ENCODE peak calls at places on chromosomes 11 and 22, in six cellular contexts. W is MM.1S; Y is CD8-positive, alpha-beta memory T cell; J is CD4-positive, CD25-positive, alpha-beta regulatory T cell; V is small intestine; N is tibial nerve. E is an unnamed sample. For H3K36me3, the result is how much of the 10 kb centered on the place peaks cover.

GRCh38 chr11:108933630-108934029 is 268.8 kb downstream of the DDX10 start:
- DNase-seq in Y (no peak), W (no peak), N (no peak), V (no peak), J (no peak), E (no peak)

GRCh38 chr11:99352642-99353041 is 331.9 kb downstream of the CNTN5 start:
- DNase-seq in J (no peak), Y (no peak), N (no peak), V (no peak), W (no peak), E (no peak)

GRCh38 chr11:68974421-68975194 is 6.2 kb downstream of the MRGPRD start:
- DNase-seq in Y (no peak), N (no peak), V (peak), W (peak), J (peak), E (no peak)

GRCh38 chr11:60873533-60873932 is 6.2 kb downstream of the ZP1 start:
- DNase-seq in V (no peak), J (no peak), N (no peak), W (no peak), Y (no peak), E (no peak)

GRCh38 chr22:38788417-38788816 is 5.5 kb downstream of the DNAL4 start:
- DNase-seq in W (no peak), J (no peak), N (no peak), Y (no peak), V (peak), E (peak)

GRCh38 chr11:8613036-8613435 is 19.0 kb upstream of the STK33 start:
- DNase-seq in V (no peak), W (no peak), N (no peak), Y (no peak), J (no peak), E (no peak)

GRCh38 chr22:19520566-19521305 is 3.5 kb downstream of the CLDN5 start:
- DNase-seq in V (no peak), J (no peak), Y (no peak), W (no peak), N (no peak), E (peak)

GRCh38 chr11:3123761-3124733 is 41.1 kb downstream of the OSBPL5 start:
- DNase-seq in J (no peak), Y (no peak), W (no peak), V (peak), N (peak), E (peak)

GRCh38 chr22:25563757-25564319 is 637 bp upstream of the GRK3 start:
- DNase-seq in Y (no peak), N (no peak), V (no peak), W (no peak), J (peak), E (peak)

DNA sequence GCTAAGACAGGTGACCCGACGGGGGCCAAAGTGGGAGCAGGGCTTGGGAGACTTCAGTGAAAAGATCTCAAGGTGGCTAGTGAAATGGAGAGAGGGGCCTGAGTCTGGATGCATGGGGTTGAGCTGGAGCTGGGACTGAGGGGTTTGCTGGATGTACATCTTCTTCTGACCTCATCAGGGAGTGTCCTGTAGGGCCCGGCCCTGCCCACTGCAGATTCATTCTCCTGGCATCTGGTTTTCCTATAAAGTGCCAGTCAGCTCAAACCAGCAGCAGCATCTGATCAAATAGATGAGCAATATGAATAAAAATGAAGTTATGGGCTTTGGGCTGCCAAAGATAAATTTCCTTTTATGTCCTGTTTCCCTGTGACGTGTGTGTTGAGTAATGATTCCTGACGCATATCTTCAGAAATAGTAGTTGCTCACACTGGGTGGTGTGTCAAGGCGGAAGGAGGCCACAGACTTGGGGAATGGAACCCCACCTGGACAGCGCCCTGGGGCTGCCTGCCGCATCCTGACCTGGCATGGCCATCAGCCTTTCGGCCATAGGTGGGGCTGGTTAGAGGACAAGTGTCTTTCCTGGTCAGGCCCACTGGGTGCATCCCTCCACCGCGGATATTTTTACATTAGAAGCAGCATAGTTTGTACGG is 135.4 kb downstream of the OSBP2 start:
- DNase-seq in V (no peak), N (no peak), W (no peak), J (no peak), Y (no peak), E (peak)
- H3K4me3 ChIP-seq in V (no peak), N (no peak), W (no peak), J (no peak), Y (no peak), E (no peak)

GRCh38 chr22:30940655-30941362 is 27.8 kb downstream of the MORC2 start:
- DNase-seq in N (no peak), V (no peak), W (no peak), J (peak), Y (no peak), E (no peak)

GRCh38 chr22:30944986-30945385 is 23.6 kb downstream of the MORC2 start:
- DNase-seq in W (no peak), Y (no peak), J (no peak), N (no peak), V (no peak), E (no peak)

GRCh38 chr22:30941363-30941740 is 27.2 kb downstream of the MORC2 start:
- DNase-seq in N (no peak), W (no peak), V (no peak), J (peak), Y (no peak), E (no peak)

GRCh38 chr22:30945653-30946052 is 22.9 kb downstream of the MORC2 start:
- DNase-seq in N (no peak), V (no peak), Y (no peak), W (no peak), J (no peak), E (no peak)

GRCh38 chr22:30943368-30943767 is 25.2 kb downstream of the MORC2 start:
- DNase-seq in N (no peak), W (no peak), J (peak), Y (peak), V (peak), E (no peak)
- H3K36me3 ChIP-seq in N (under half), W (under half), J (under half), Y (under half), V (under half), E (half or more)

DNA sequence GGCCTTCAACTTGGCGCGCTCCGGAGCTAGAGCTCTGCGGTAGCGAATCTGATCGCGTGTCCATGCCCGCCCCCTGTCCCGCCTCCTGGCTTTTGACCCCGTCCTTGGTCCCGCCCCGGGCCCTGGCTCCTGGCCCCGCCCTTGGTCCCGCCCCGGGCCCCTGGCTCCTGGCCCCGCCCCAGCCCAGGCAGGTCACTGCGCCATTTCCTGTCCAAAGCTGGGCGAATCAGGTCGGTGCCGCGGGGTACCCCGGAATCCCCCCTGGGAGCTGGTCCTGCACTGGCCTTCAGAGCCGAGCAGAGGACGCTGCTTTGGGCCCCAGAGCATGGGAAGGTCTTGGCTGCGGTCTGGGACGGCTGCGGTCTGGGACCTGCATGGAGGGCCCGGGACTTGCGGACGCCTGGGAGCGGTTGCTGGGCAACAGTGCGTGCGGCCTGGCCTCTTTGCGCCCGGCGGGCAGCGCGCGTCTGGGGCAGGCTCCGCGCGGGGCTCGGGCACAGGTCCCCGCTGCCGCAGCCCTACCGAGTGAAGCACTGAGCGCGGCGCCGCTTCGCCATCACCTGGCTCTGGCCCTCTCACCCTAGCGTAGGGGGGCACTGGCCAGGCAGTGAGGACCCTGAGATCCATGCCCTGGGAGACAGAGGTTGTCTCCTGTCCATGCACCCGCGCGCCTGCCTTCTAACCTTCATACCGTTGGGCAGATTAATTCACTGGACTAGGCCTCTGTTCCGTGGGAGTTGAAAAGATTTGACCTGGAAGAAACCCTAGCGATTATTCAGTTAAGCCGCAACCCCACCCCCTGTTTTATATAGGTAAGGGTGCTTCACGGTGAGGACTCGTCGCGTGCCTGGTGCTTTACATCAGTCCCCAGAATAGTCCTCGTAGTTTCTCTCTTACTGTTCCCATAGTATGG is at the start of gene TTC12:
- DNase-seq in J (peak), Y (peak), N (peak), V (peak), W (peak), E (peak)
- H3K4me3 ChIP-seq in J (peak), Y (peak), N (peak), V (peak), W (peak), E (peak)

GRCh38 chr11:1288426-1289151 is 20.8 kb downstream of the TOLLIP start:
- DNase-seq in V (no peak), W (no peak), Y (no peak), N (no peak), J (no peak), E (no peak)
- H3K36me3 ChIP-seq in V (under half), W (under half), Y (under half), N (half or more), J (under half), E (half or more)

DNA sequence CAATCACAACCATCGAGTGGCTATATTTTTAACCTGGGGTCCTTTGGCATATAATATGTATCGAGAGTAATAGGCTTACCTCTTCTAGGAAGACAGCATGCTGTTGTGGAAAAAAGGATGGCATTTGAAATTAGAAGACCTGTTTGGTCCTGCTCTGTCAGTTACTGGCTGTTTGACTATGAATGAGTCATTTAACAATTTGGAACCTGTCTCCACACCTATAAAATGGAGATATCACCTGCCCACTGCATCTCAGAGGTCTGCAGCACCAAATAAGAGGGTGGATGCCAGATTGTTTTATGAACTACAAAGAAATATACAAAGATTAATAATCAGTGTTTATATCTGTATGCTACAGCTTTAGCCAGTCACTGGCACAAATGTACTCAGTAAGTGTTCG is 60.8 kb downstream of the SLC25A17 start:
- DNase-seq in J (no peak), Y (no peak), W (no peak), V (no peak), N (no peak), E (no peak)
- H3K4me3 ChIP-seq in J (no peak), Y (no peak), W (no peak), V (no peak), N (no peak), E (no peak)

E was measured in ascending aorta.